ENCODE peak calls at places on chromosomes 7 and 10, in seven cellular contexts. I, A, R, T, O, W and M are unnamed samples.

GRCh38 chr10:6014241-6014761 is 37.0 kb upstream of the IL15RA start:
- DNase-seq in A (no peak), R (peak), W (peak), O (peak), T (no peak), I (peak), M (peak)

GRCh38 chr7:128151646-128152045 is 89.4 kb upstream of the LEP start:
- DNase-seq in A (no peak), O (no peak), T (no peak), R (no peak), I (no peak), W (no peak), M (no peak)

GRCh38 chr10:34834274-34834673 is 19.2 kb upstream of the PARD3 start:
- DNase-seq in A (no peak), T (no peak), I (no peak), R (no peak), O (no peak), W (no peak), M (no peak)

GRCh38 chr10:132257271-132257670 is 50.5 kb downstream of the STK32C start:
- DNase-seq in R (no peak), I (no peak), W (peak), A (no peak), O (no peak), T (no peak), M (no peak)

GRCh38 chr7:17530741-17531417 is 232.4 kb downstream of the AHR start:
- DNase-seq in O (peak), I (no peak), W (peak), A (no peak), R (peak), T (no peak), M (peak)

GRCh38 chr7:151017370-151017952 is 6.8 kb downstream of the ATG9B start:
- DNase-seq in T (no peak), I (peak), R (no peak), O (no peak), A (no peak), W (no peak), M (no peak)

GRCh38 chr10:72096115-72097000 is 8.0 kb upstream of the SPOCK2 start:
- DNase-seq in A (no peak), R (no peak), O (no peak), I (no peak), T (no peak), W (peak), M (peak)

GRCh38 chr10:122075171-122075570 is 86.2 kb downstream of the TACC2 start:
- DNase-seq in T (no peak), W (no peak), O (no peak), A (no peak), R (no peak), I (no peak), M (no peak)

GRCh38 chr10:80529604-80530003 is 8.1 kb upstream of the SH2D4B start:
- DNase-seq in I (no peak), R (no peak), W (no peak), A (no peak), O (peak), T (peak), M (no peak)

GRCh38 chr10:113221756-113222168 is 271.7 kb downstream of the TCF7L2 start:
- DNase-seq in R (no peak), I (peak), W (peak), A (no peak), T (no peak), O (no peak), M (no peak)

GRCh38 chr7:113698556-113699220 is 220.1 kb downstream of the PPP1R3A start:
- DNase-seq in I (no peak), O (peak), W (peak), A (no peak), R (peak), T (no peak), M (peak)

GRCh38 chr7:42144253-42145002 is 92.6 kb downstream of the GLI3 start:
- DNase-seq in A (no peak), W (no peak), O (no peak), R (no peak), T (no peak), I (no peak), M (no peak)

GRCh38 chr7:143214789-143215679 is 6.8 kb upstream of the TAS2R40 start:
- DNase-seq in O (peak), W (peak), R (peak), T (peak), A (peak), I (peak), M (peak)

GRCh38 chr7:4242706-4243105 is 439.4 kb upstream of the FOXK1 start:
- DNase-seq in W (no peak), I (no peak), O (no peak), A (peak), R (no peak), T (no peak), M (no peak)

GRCh38 chr7:131436384-131436783 is 108.7 kb downstream of the MKLN1 start:
- DNase-seq in I (no peak), W (no peak), T (no peak), O (no peak), R (no peak), A (no peak), M (no peak)

GRCh38 chr10:1540144-1540543 is 197.2 kb downstream of the ADARB2 start:
- DNase-seq in R (no peak), W (no peak), O (no peak), I (no peak), T (no peak), A (peak), M (no peak)

GRCh38 chr10:89207801-89208551 is 859 bp upstream of the CH25H start:
- DNase-seq in O (peak), I (peak), T (no peak), W (peak), R (peak), A (peak), M (peak)

GRCh38 chr10:23079700-23080099 is 15.7 kb upstream of the MSRB2 start:
- DNase-seq in A (no peak), T (no peak), O (no peak), R (no peak), I (peak), W (no peak), M (no peak)

GRCh38 chr10:17915181-17915580 is 36.5 kb upstream of the SLC39A12 start:
- DNase-seq in W (no peak), I (no peak), T (no peak), R (no peak), A (no peak), O (no peak), M (no peak)

GRCh38 chr10:84012831-84013458 is 126.4 kb upstream of the GHITM start:
- DNase-seq in R (no peak), W (no peak), T (no peak), A (no peak), O (no peak), I (no peak), M (no peak)

GRCh38 chr7:142894886-142895593 is 9.5 kb upstream of the TRPV6 start:
- DNase-seq in R (no peak), O (no peak), T (no peak), W (no peak), I (no peak), A (no peak), M (no peak)

GRCh38 chr7:90345548-90346319 is 782 bp upstream of the GTPBP10 start:
- DNase-seq in W (peak), I (peak), R (peak), T (no peak), O (peak), A (no peak), M (no peak)